ENCODE peak calls at places on chromosome 21, in six cellular contexts. K is memory B cell, Q is kidney, L is GDM1, D is H54, E is iPS-NIHi11. W is an unnamed sample.
A peak's percentile ranks its signal among the peaks of the same experiment; 100 is the strongest.

GRCh38 chr21:29332461-29333354 is 34.0 kb downstream of the BACH1 start:
- DNase-seq in K (no peak), D (peak; percentile 35), Q (no peak), E (no peak), L (no peak), W (no peak)

GRCh38 chr21:43364851-43365424 is 62.0 kb downstream of the SIK1 start:
- DNase-seq in K (no peak), L (no peak), Q (no peak), D (no peak), E (no peak), W (no peak)

GRCh38 chr21:45333583-45334121 is 46.0 kb upstream of the POFUT2 start:
- DNase-seq in K (no peak), L (no peak), Q (no peak), E (peak; percentile 30), D (no peak), W (no peak)

GRCh38 chr21:39529026-39529425 is 77.3 kb downstream of the SH3BGR start:
- DNase-seq in K (no peak), E (peak; percentile 59), Q (no peak), D (no peak), L (no peak), W (no peak)

GRCh38 chr21:45405819-45406762 is 1.1 kb downstream of the COL18A1 start:
- DNase-seq in E (peak; percentile 63), L (no peak), D (peak; percentile 73), Q (peak; percentile 82), K (no peak), W (no peak)

GRCh38 chr21:38460171-38460742 is 38.0 kb downstream of the ERG start:
- DNase-seq in Q (no peak), E (no peak), L (no peak), K (no peak), D (no peak), W (no peak)

GRCh38 chr21:26003428-26003827 is 167.1 kb downstream of the APP start:
- DNase-seq in E (no peak), Q (no peak), D (no peak), K (no peak), L (no peak), W (no peak)

GRCh38 chr21:45541221-45542039 is 810 bp downstream of the SLC19A1 start:
- DNase-seq in D (peak; percentile 99), K (no peak), L (peak; percentile 67), E (peak; percentile 87), Q (peak; percentile 94), W (peak; percentile 77)

GRCh38 chr21:39938086-39938611 is 70.9 kb downstream of the PCP4 start:
- DNase-seq in L (no peak), D (no peak), E (no peak), K (no peak), Q (no peak), W (no peak)

GRCh38 chr21:45534591-45535331 is 7.5 kb downstream of the SLC19A1 start:
- DNase-seq in E (no peak), L (no peak), D (no peak), K (no peak), Q (peak; percentile 70), W (peak; percentile 47)

GRCh38 chr21:44405091-44405947 is 50.0 kb upstream of the LRRC3 start:
- DNase-seq in L (no peak), K (no peak), E (no peak), D (no peak), Q (peak; percentile 59), W (no peak)

GRCh38 chr21:43585924-43586411 is 73.3 kb downstream of the HSF2BP start:
- DNase-seq in D (peak; percentile 75), E (peak; percentile 68), L (no peak), K (no peak), Q (no peak), W (no peak)

GRCh38 chr21:16058896-16059295 is 329.1 kb downstream of the USP25 start:
- DNase-seq in K (no peak), L (no peak), D (no peak), E (no peak), Q (no peak), W (no peak)

GRCh38 chr21:32916522-32917099 is 109.1 kb upstream of the OLIG2 start:
- DNase-seq in K (no peak), D (no peak), Q (no peak), L (no peak), E (no peak), W (no peak)

GRCh38 chr21:41796476-41797080 is 29.7 kb upstream of the RIPK4 start:
- DNase-seq in Q (no peak), D (no peak), K (no peak), E (no peak), L (no peak), W (no peak)

GRCh38 chr21:16418211-16418610 is 688.4 kb downstream of the USP25 start:
- DNase-seq in D (no peak), Q (no peak), K (no peak), L (no peak), E (no peak), W (no peak)

GRCh38 chr21:38351961-38352521 is 95.2 kb downstream of the KCNJ15 start:
- DNase-seq in K (no peak), Q (no peak), D (peak; percentile 9), L (no peak), E (peak; percentile 17), W (no peak)

GRCh38 chr21:40846057-40846456 is 901 bp downstream of the DSCAM start:
- DNase-seq in E (no peak), L (no peak), Q (no peak), K (no peak), D (no peak), W (no peak)

W was measured in Peyer's patch.